ENCODE peak calls at places on chromosomes 3 and 15, in six cellular contexts. M is endothelial cell, I is astrocyte of the spinal cord, H is Calu3, K is kidney, Q is heart left ventricle. Y is an unnamed sample.

GRCh38 chr15:31279221-31280036 is 47.2 kb upstream of the KLF13 start:
- DNase-seq in M (no peak), I (no peak), H (no peak), K (peak), Q (no peak), Y (no peak)

GRCh38 chr15:58392141-58392540 is 39.6 kb upstream of the LIPC start:
- DNase-seq in M (no peak), I (no peak), H (no peak), K (no peak), Q (no peak), Y (no peak)

GRCh38 chr3:46897031-46897430 is 19.5 kb downstream of the PTH1R start:
- DNase-seq in M (no peak), I (no peak), H (no peak), K (peak), Q (peak), Y (no peak)

GRCh38 chr3:43390255-43390588 is 103.9 kb downstream of the SNRK start:
- DNase-seq in M (peak), I (no peak), H (no peak), K (no peak), Q (no peak), Y (no peak)

GRCh38 chr3:154018100-154018696 is 103.0 kb upstream of the ARHGEF26 start:
- DNase-seq in M (peak), I (peak), H (peak), K (no peak), Q (no peak), Y (peak)

GRCh38 chr15:73053398-73053723 is 1.1 kb downstream of the NEO1 start:
- DNase-seq in M (no peak), I (no peak), H (no peak), K (no peak), Q (no peak), Y (peak)

GRCh38 chr15:76470691-76471090 is 134.1 kb downstream of the ISL2 start:
- DNase-seq in M (no peak), I (peak), H (no peak), K (no peak), Q (no peak), Y (no peak)

GRCh38 chr3:196502775-196503181 is 790 bp downstream of the RNF168 start:
- DNase-seq in M (peak), I (peak), H (peak), K (peak), Q (peak), Y (peak)

GRCh38 chr15:59268199-59268979 is 61.7 kb downstream of the LDHAL6B start:
- DNase-seq in M (no peak), I (peak), H (no peak), K (no peak), Q (no peak), Y (peak)

GRCh38 chr3:78666458-78666800 is 1101.4 kb downstream of the ROBO1 start:
- DNase-seq in M (no peak), I (peak), H (no peak), K (no peak), Q (no peak), Y (peak)

GRCh38 chr3:71317749-71318458 is 265.6 kb downstream of the FOXP1 start:
- DNase-seq in M (no peak), I (no peak), H (no peak), K (no peak), Q (no peak), Y (no peak)

GRCh38 chr15:38129531-38130199 is 123.0 kb upstream of the SPRED1 start:
- DNase-seq in M (no peak), I (peak), H (no peak), K (peak), Q (peak), Y (peak)

GRCh38 chr3:191688756-191689433 is 227.9 kb downstream of the PYDC2 start:
- DNase-seq in M (no peak), I (no peak), H (no peak), K (no peak), Q (no peak), Y (no peak)

GRCh38 chr15:101433396-101433795 is 56.1 kb downstream of the PCSK6 start:
- DNase-seq in M (no peak), I (no peak), H (no peak), K (peak), Q (no peak), Y (no peak)

GRCh38 chr15:25797511-25798206 is 65.5 kb downstream of the ATP10A start:
- DNase-seq in M (no peak), I (no peak), H (no peak), K (peak), Q (no peak), Y (no peak)

GRCh38 chr3:122636697-122637096 is 43.9 kb upstream of the PARP14 start:
- DNase-seq in M (no peak), I (no peak), H (no peak), K (no peak), Q (no peak), Y (peak)

GRCh38 chr15:65377105-65377975 is 462 bp downstream of the IGDCC3 start:
- DNase-seq in M (peak), I (peak), H (peak), K (no peak), Q (no peak), Y (no peak)

GRCh38 chr3:185549651-185550111 is 2.7 kb downstream of the LIPH start:
- DNase-seq in M (no peak), I (peak), H (peak), K (no peak), Q (no peak), Y (peak)

GRCh38 chr3:56917740-56918568 is 116.2 kb upstream of the ARHGEF3 start:
- DNase-seq in M (no peak), I (no peak), H (no peak), K (no peak), Q (no peak), Y (no peak)

GRCh38 chr3:157301755-157302154 is 134.9 kb upstream of the PTX3 start:
- DNase-seq in M (no peak), I (no peak), H (no peak), K (no peak), Q (no peak), Y (no peak)

GRCh38 chr3:45748068-45748467 is 48.3 kb downstream of the SLC6A20 start:
- DNase-seq in M (no peak), I (no peak), H (no peak), K (no peak), Q (no peak), Y (peak)

GRCh38 chr3:15326037-15326436 is 6.3 kb downstream of the SH3BP5 start:
- DNase-seq in M (no peak), I (no peak), H (no peak), K (no peak), Q (no peak), Y (no peak)

GRCh38 chr3:194780706-194781105 is 95.0 kb downstream of the FAM43A start:
- DNase-seq in M (no peak), I (no peak), H (no peak), K (no peak), Q (no peak), Y (no peak)

GRCh38 chr15:75154461-75155062 is 47.1 kb upstream of the C15orf39 start:
- DNase-seq in M (no peak), I (no peak), H (no peak), K (no peak), Q (no peak), Y (no peak)

GRCh38 chr15:95458736-95459135 is 871.8 kb upstream of the NR2F2 start:
- DNase-seq in M (no peak), I (no peak), H (no peak), K (no peak), Q (no peak), Y (no peak)

GRCh38 chr3:128416578-128417150 is 50.0 kb downstream of the DNAJB8 start:
- DNase-seq in M (no peak), I (peak), H (peak), K (no peak), Q (no peak), Y (peak)

GRCh38 chr3:127151992-127152391 is 40.9 kb upstream of the PRR23E start:
- DNase-seq in M (no peak), I (no peak), H (no peak), K (no peak), Q (no peak), Y (no peak)

GRCh38 chr3:178947738-178948137 is 123.9 kb downstream of the ZMAT3 start:
- DNase-seq in M (no peak), I (peak), H (no peak), K (no peak), Q (no peak), Y (no peak)

GRCh38 chr3:179333084-179333483 is 10.3 kb downstream of the ZNF639 start:
- DNase-seq in M (no peak), I (no peak), H (no peak), K (no peak), Q (no peak), Y (no peak)

GRCh38 chr3:72271215-72271614 is 486.3 kb upstream of the PROK2 start:
- DNase-seq in M (no peak), I (no peak), H (no peak), K (no peak), Q (no peak), Y (no peak)

GRCh38 chr15:80264031-80264430 is 12.0 kb upstream of the CTXND1 start:
- DNase-seq in M (no peak), I (peak), H (no peak), K (no peak), Q (no peak), Y (peak)

GRCh38 chr3:133840767-133841166 is 35.2 kb downstream of the SRPRB start:
- DNase-seq in M (no peak), I (no peak), H (no peak), K (no peak), Q (no peak), Y (no peak)

GRCh38 chr3:195013962-195014361 is 257.0 kb downstream of the XXYLT1 start:
- DNase-seq in M (no peak), I (no peak), H (no peak), K (no peak), Q (no peak), Y (no peak)

DNA sequence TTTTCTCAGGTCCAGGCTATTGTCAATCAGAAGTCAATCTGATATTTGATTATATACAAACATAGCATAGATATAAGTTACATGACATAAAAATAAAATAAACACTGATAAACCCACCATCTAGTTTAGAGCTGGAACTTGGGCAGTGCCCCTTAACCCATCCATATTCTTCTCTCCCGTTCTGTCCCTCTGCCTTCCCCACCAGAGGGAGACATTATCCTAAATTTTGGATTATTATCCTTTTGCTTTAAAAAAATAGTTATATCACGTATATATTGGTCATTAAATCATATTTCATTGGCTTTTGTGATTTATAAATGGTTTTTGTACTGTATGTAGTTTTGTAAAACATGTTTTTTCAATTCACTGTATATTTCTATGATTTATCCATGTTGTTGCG is 107.9 kb downstream of the GMPS start:
- DNase-seq in M (no peak), I (no peak), H (no peak), K (no peak), Q (no peak), Y (peak)
- TF ChIP-seq CTCF in M (no peak), I (peak), H (no peak), K (no peak), Q (no peak), Y (peak)

GRCh38 chr3:121252676-121253075 is 293.1 kb downstream of the POLQ start:
- DNase-seq in M (no peak), I (no peak), H (no peak), K (no peak), Q (no peak), Y (no peak)
- TF ChIP-seq CTCF in M (no peak), I (no peak), H (no peak), K (no peak), Q (no peak), Y (no peak)

GRCh38 chr3:148796799-148797198 is 30.8 kb upstream of the CPB1 start:
- DNase-seq in M (no peak), I (no peak), H (peak), K (no peak), Q (no peak), Y (peak)

GRCh38 chr3:148797822-148798221 is 29.8 kb upstream of the CPB1 start:
- DNase-seq in M (no peak), I (no peak), H (no peak), K (no peak), Q (no peak), Y (no peak)

GRCh38 chr3:148800414-148800813 is 27.2 kb upstream of the CPB1 start:
- DNase-seq in M (no peak), I (no peak), H (no peak), K (no peak), Q (no peak), Y (no peak)
- TF ChIP-seq CTCF in M (no peak), I (no peak), H (no peak), K (no peak), Q (no peak), Y (no peak)

GRCh38 chr3:165406425-165406824 is 210.2 kb upstream of the SLITRK3 start:
- DNase-seq in M (no peak), I (no peak), H (no peak), K (no peak), Q (no peak), Y (no peak)

DNA sequence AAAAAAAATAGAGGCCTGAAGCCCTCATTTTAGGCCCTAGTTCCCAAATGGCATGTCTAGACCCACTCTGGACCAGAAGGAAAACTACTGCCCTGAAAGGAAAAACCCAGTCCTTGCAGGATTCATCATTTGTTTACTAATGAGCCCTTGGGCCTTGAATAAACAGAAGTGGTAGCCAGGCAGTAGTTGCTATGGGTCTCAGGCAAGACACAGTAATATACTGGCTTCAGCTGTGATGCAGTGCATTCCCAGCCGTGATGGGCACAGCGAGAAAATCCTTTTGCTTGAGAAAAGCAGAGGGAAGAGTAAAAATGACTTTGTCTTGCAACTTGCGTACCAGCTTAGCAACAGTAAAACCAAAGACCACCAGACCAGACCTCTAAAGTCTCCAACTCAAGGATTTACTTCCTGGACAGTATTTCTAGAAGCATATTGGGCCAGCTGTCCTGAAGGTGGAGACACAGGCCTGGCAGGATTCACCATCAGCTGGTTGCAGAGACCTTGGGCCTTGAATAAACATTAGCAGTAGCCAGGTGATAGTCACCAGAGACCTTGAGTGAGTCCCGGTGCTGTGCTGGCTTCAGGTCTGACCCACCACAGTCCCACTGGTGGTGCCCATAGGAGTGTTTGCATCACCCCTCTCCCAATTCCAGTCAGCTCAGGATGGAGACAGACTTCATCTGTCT is 208.3 kb upstream of the SLITRK3 start:
- DNase-seq in M (no peak), I (no peak), H (no peak), K (no peak), Q (no peak), Y (no peak)
- TF ChIP-seq CTCF in M (no peak), I (no peak), H (no peak), K (no peak), Q (no peak), Y (no peak)

DNA sequence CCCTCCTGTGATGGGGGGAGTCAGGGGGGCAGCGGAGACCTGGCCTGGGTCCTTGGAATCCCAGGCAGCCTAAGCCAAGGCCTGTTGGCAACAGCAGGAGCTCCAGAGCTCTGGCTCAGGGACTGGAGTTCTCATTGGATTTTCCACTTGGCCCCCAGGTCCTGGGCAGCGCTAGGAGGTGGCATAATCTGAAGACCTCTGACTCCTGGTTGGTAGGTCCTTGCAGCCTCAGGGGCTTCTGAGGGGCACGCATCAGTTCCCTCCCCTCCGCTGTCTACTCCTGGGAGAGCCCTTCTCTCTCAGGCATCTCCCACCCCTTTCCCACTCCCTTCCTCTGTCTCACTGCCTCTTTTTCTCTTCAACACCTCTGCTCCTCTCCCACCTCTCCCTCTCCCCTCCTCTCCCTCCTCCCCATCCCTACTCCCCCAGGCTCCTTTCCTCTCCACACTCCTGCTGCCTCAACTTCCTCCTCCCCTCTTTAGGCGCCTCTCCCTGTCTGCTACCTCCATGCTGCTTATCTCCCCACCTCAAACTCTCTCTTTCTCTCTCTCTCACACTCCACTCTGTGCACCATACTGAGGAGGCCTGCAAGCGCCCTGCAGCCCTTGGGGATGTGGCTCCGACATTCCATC is 41.1 kb upstream of the SLC6A1 start:
- DNase-seq in M (no peak), I (no peak), H (no peak), K (no peak), Q (no peak), Y (no peak)
- TF ChIP-seq CTCF in M (no peak), I (no peak), H (no peak), K (no peak), Q (no peak), Y (no peak)

Y was measured in MCF 10A.